ENCODE peak calls at places on chromosomes 4 and X, in ten cellular contexts. One of them, this sample, is unnamed.
A peak's percentile ranks its signal among the peaks of the same experiment; 100 is the strongest.

GRCh38 chrX:17697191-17697590 is 40.1 kb upstream of the SCML1 start:
- DNase-seq in RWPE1: no peak
- DNase-seq in foreskin fibroblast: peak; percentile 40
- DNase-seq in K562: no peak
- DNase-seq in colonic mucosa: no peak
- DNase-seq in CD8-positive, alpha-beta T cell: no peak
- DNase-seq in GM13977: no peak
- DNase-seq in upper lobe of left lung: no peak
- DNase-seq in neural crest cell: no peak
- DNase-seq in tibial artery: no peak
- DNase-seq in this sample: no peak

GRCh38 chr4:128285085-128286023 is 2.3 kb downstream of the PGRMC2 start:
- DNase-seq in RWPE1: no peak
- DNase-seq in foreskin fibroblast: peak; percentile 57
- DNase-seq in K562: no peak
- DNase-seq in colonic mucosa: peak; percentile 29
- DNase-seq in CD8-positive, alpha-beta T cell: no peak
- DNase-seq in GM13977: no peak
- DNase-seq in upper lobe of left lung: no peak
- DNase-seq in neural crest cell: no peak
- DNase-seq in tibial artery: no peak
- DNase-seq in this sample: no peak

GRCh38 chrX:133297284-133297683 is 79.1 kb upstream of the TFDP3 start:
- DNase-seq in RWPE1: peak; percentile 26
- DNase-seq in foreskin fibroblast: peak; percentile 65
- DNase-seq in K562: no peak
- DNase-seq in colonic mucosa: no peak
- DNase-seq in CD8-positive, alpha-beta T cell: no peak
- DNase-seq in GM13977: no peak
- DNase-seq in upper lobe of left lung: no peak
- DNase-seq in neural crest cell: no peak
- DNase-seq in tibial artery: no peak
- DNase-seq in this sample: no peak

GRCh38 chr4:23039813-23040212 is 347.1 kb downstream of the GBA3 start:
- DNase-seq in RWPE1: no peak
- DNase-seq in foreskin fibroblast: no peak
- DNase-seq in K562: no peak
- DNase-seq in colonic mucosa: no peak
- DNase-seq in CD8-positive, alpha-beta T cell: no peak
- DNase-seq in GM13977: no peak
- DNase-seq in upper lobe of left lung: no peak
- DNase-seq in neural crest cell: no peak
- DNase-seq in tibial artery: no peak
- DNase-seq in this sample: no peak

GRCh38 chr4:1766336-1767057 is 26.6 kb upstream of the FGFR3 start:
- DNase-seq in RWPE1: no peak
- DNase-seq in foreskin fibroblast: no peak
- DNase-seq in K562: no peak
- DNase-seq in colonic mucosa: no peak
- DNase-seq in CD8-positive, alpha-beta T cell: no peak
- DNase-seq in GM13977: no peak
- DNase-seq in upper lobe of left lung: peak; percentile 44
- DNase-seq in neural crest cell: peak; percentile 52
- DNase-seq in tibial artery: no peak
- DNase-seq in this sample: no peak

GRCh38 chr4:56995525-56995924 is 16.8 kb downstream of the POLR2B start:
- DNase-seq in RWPE1: no peak
- DNase-seq in foreskin fibroblast: peak; percentile 93
- DNase-seq in K562: no peak
- DNase-seq in colonic mucosa: peak; percentile 27
- DNase-seq in CD8-positive, alpha-beta T cell: no peak
- DNase-seq in GM13977: no peak
- DNase-seq in upper lobe of left lung: no peak
- DNase-seq in neural crest cell: no peak
- DNase-seq in tibial artery: peak; percentile 63
- DNase-seq in this sample: no peak

GRCh38 chr4:93409035-93409434 is 419.5 kb upstream of the ATOH1 start:
- DNase-seq in RWPE1: no peak
- DNase-seq in foreskin fibroblast: no peak
- DNase-seq in K562: no peak
- DNase-seq in colonic mucosa: no peak
- DNase-seq in CD8-positive, alpha-beta T cell: no peak
- DNase-seq in GM13977: no peak
- DNase-seq in upper lobe of left lung: no peak
- DNase-seq in neural crest cell: no peak
- DNase-seq in tibial artery: no peak
- DNase-seq in this sample: no peak

GRCh38 chr4:107837298-107837697 is 12.6 kb downstream of the SGMS2 start:
- DNase-seq in RWPE1: no peak
- DNase-seq in foreskin fibroblast: no peak
- DNase-seq in K562: no peak
- DNase-seq in colonic mucosa: peak; percentile 47
- DNase-seq in CD8-positive, alpha-beta T cell: no peak
- DNase-seq in GM13977: no peak
- DNase-seq in upper lobe of left lung: peak; percentile 85
- DNase-seq in neural crest cell: no peak
- DNase-seq in tibial artery: peak; percentile 40
- DNase-seq in this sample: peak; percentile 49

GRCh38 chr4:26141916-26142638 is 178.7 kb upstream of the RBPJ start:
- DNase-seq in RWPE1: no peak
- DNase-seq in foreskin fibroblast: peak; percentile 94
- DNase-seq in K562: no peak
- DNase-seq in colonic mucosa: no peak
- DNase-seq in CD8-positive, alpha-beta T cell: no peak
- DNase-seq in GM13977: no peak
- DNase-seq in upper lobe of left lung: peak; percentile 65
- DNase-seq in neural crest cell: no peak
- DNase-seq in tibial artery: peak; percentile 60
- DNase-seq in this sample: peak; percentile 59

GRCh38 chrX:66074920-66075879 is 35.3 kb upstream of the VSIG4 start:
- DNase-seq in RWPE1: no peak
- DNase-seq in foreskin fibroblast: no peak
- DNase-seq in K562: no peak
- DNase-seq in colonic mucosa: peak; percentile 23
- DNase-seq in CD8-positive, alpha-beta T cell: peak; percentile 64
- DNase-seq in GM13977: no peak
- DNase-seq in upper lobe of left lung: peak; percentile 65
- DNase-seq in neural crest cell: no peak
- DNase-seq in tibial artery: peak; percentile 50
- DNase-seq in this sample: peak; percentile 73

GRCh38 chr4:185885075-185885474 is 73.1 kb upstream of the SORBS2 start:
- DNase-seq in RWPE1: no peak
- DNase-seq in foreskin fibroblast: no peak
- DNase-seq in K562: no peak
- DNase-seq in colonic mucosa: no peak
- DNase-seq in CD8-positive, alpha-beta T cell: no peak
- DNase-seq in GM13977: no peak
- DNase-seq in upper lobe of left lung: no peak
- DNase-seq in neural crest cell: no peak
- DNase-seq in tibial artery: no peak
- DNase-seq in this sample: no peak

GRCh38 chrX:37302569-37302968 is 46.6 kb upstream of the PRRG1 start:
- DNase-seq in RWPE1: peak; percentile 7
- DNase-seq in foreskin fibroblast: peak; percentile 16
- DNase-seq in K562: peak; percentile 9
- DNase-seq in colonic mucosa: no peak
- DNase-seq in CD8-positive, alpha-beta T cell: no peak
- DNase-seq in GM13977: no peak
- DNase-seq in upper lobe of left lung: no peak
- DNase-seq in neural crest cell: no peak
- DNase-seq in tibial artery: peak; percentile 18
- DNase-seq in this sample: no peak

GRCh38 chr4:173371292-173372192 is 788 bp downstream of the SAP30 start:
- DNase-seq in RWPE1: peak; percentile 64
- DNase-seq in foreskin fibroblast: peak; percentile 89
- DNase-seq in K562: peak; percentile 55
- DNase-seq in colonic mucosa: peak; percentile 75
- DNase-seq in CD8-positive, alpha-beta T cell: peak; percentile 65
- DNase-seq in GM13977: peak; percentile 42
- DNase-seq in upper lobe of left lung: peak; percentile 55
- DNase-seq in neural crest cell: peak; percentile 61
- DNase-seq in tibial artery: peak; percentile 65
- DNase-seq in this sample: peak; percentile 59

GRCh38 chrX:130171446-130172126 is at the start of gene RAB33A:
- DNase-seq in RWPE1: no peak
- DNase-seq in foreskin fibroblast: peak; percentile 51
- DNase-seq in K562: no peak
- DNase-seq in colonic mucosa: no peak
- DNase-seq in CD8-positive, alpha-beta T cell: peak; percentile 68
- DNase-seq in GM13977: no peak
- DNase-seq in upper lobe of left lung: no peak
- DNase-seq in neural crest cell: peak; percentile 23
- DNase-seq in tibial artery: no peak
- DNase-seq in this sample: no peak

GRCh38 chrX:118974908-118975671 is 672 bp downstream of the LONRF3 start:
- DNase-seq in RWPE1: no peak
- DNase-seq in foreskin fibroblast: peak; percentile 37
- DNase-seq in K562: peak; percentile 60
- DNase-seq in colonic mucosa: peak; percentile 62
- DNase-seq in CD8-positive, alpha-beta T cell: peak; percentile 67
- DNase-seq in GM13977: peak; percentile 65
- DNase-seq in upper lobe of left lung: peak; percentile 56
- DNase-seq in neural crest cell: peak; percentile 12
- DNase-seq in tibial artery: peak; percentile 35
- DNase-seq in this sample: peak; percentile 50

GRCh38 chr4:27084685-27085356 is 224.2 kb downstream of the STIM2 start:
- DNase-seq in RWPE1: peak; percentile 56
- DNase-seq in foreskin fibroblast: peak; percentile 45
- DNase-seq in K562: peak; percentile 62
- DNase-seq in colonic mucosa: peak; percentile 18
- DNase-seq in CD8-positive, alpha-beta T cell: no peak
- DNase-seq in GM13977: no peak
- DNase-seq in upper lobe of left lung: peak; percentile 42
- DNase-seq in neural crest cell: peak; percentile 50
- DNase-seq in tibial artery: no peak
- DNase-seq in this sample: no peak

DNA sequence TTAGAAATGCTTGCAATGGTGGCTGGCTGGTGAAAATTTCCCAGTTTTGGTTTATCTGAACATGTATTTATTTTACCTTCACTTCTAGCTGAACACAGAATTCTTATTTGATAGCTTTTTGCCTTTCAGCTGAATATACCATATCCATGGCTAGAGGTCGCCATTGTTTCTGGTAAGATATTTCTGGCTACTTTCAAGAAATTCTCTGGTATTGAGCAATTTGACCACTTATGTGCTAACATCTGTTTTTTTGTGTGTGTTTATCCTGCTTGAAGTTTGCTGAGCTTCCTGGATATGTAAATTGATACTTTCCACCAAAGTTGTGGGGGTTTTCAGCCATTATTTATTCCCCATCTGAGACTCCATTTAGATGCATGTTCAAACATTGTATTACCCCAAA is 75.4 kb downstream of the FBXW7 start:
- DNase-seq in RWPE1: no peak
- DNase-seq in foreskin fibroblast: peak; percentile 81
- DNase-seq in K562: no peak
- DNase-seq in colonic mucosa: no peak
- DNase-seq in CD8-positive, alpha-beta T cell: no peak
- DNase-seq in GM13977: peak; percentile 30
- DNase-seq in upper lobe of left lung: no peak
- DNase-seq in neural crest cell: no peak
- DNase-seq in tibial artery: no peak
- DNase-seq in this sample: no peak
- TF ChIP-seq CTCF in RWPE1: peak; percentile 41
- TF ChIP-seq CTCF in foreskin fibroblast: peak; percentile 41
- TF ChIP-seq CTCF in K562: peak; percentile 55
- TF ChIP-seq CTCF in colonic mucosa: no peak
- TF ChIP-seq CTCF in CD8-positive, alpha-beta T cell: no peak
- TF ChIP-seq CTCF in GM13977: peak; percentile 51
- TF ChIP-seq CTCF in upper lobe of left lung: no peak
- TF ChIP-seq CTCF in neural crest cell: no peak
- TF ChIP-seq CTCF in tibial artery: no peak
- TF ChIP-seq CTCF in this sample: peak; percentile 50

GRCh38 chr4:126916626-126917140 is 716.1 kb upstream of the INTU start:
- DNase-seq in RWPE1: no peak
- DNase-seq in foreskin fibroblast: peak; percentile 89
- DNase-seq in K562: peak; percentile 47
- DNase-seq in colonic mucosa: no peak
- DNase-seq in CD8-positive, alpha-beta T cell: no peak
- DNase-seq in GM13977: no peak
- DNase-seq in upper lobe of left lung: no peak
- DNase-seq in neural crest cell: no peak
- DNase-seq in tibial artery: no peak
- DNase-seq in this sample: no peak
- TF ChIP-seq CTCF in RWPE1: no peak
- TF ChIP-seq CTCF in foreskin fibroblast: no peak
- TF ChIP-seq CTCF in K562: no peak
- TF ChIP-seq CTCF in colonic mucosa: no peak
- TF ChIP-seq CTCF in CD8-positive, alpha-beta T cell: no peak
- TF ChIP-seq CTCF in GM13977: no peak
- TF ChIP-seq CTCF in upper lobe of left lung: no peak
- TF ChIP-seq CTCF in neural crest cell: no peak
- TF ChIP-seq CTCF in tibial artery: no peak
- TF ChIP-seq CTCF in this sample: no peak

DNA sequence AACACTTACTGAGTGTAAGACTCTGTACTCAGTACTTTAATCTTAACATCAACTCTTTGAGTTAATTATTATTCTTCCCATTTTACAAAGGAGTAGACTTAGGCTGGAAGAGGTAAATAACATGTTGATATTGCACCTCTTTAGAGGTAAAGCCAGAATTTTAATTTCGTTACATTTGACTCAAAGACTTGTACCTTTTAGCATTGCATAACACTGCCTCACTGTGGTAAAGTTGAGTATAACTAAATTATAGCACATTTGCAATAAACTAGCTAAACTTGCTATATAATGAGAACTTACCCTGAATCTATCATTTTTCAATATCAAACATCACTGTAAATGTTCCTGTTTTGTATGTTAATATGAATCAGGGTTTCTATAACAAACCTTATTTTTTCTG is 218.5 kb downstream of the PRR32 start:
- DNase-seq in RWPE1: no peak
- DNase-seq in foreskin fibroblast: no peak
- DNase-seq in K562: no peak
- DNase-seq in colonic mucosa: no peak
- DNase-seq in CD8-positive, alpha-beta T cell: no peak
- DNase-seq in GM13977: peak; percentile 7
- DNase-seq in upper lobe of left lung: no peak
- DNase-seq in neural crest cell: no peak
- DNase-seq in tibial artery: no peak
- DNase-seq in this sample: no peak
- TF ChIP-seq CTCF in RWPE1: no peak
- TF ChIP-seq CTCF in foreskin fibroblast: no peak
- TF ChIP-seq CTCF in K562: no peak
- TF ChIP-seq CTCF in colonic mucosa: no peak
- TF ChIP-seq CTCF in CD8-positive, alpha-beta T cell: no peak
- TF ChIP-seq CTCF in GM13977: peak; percentile 41
- TF ChIP-seq CTCF in upper lobe of left lung: peak; percentile 19
- TF ChIP-seq CTCF in neural crest cell: peak; percentile 66
- TF ChIP-seq CTCF in tibial artery: no peak
- TF ChIP-seq CTCF in this sample: no peak

DNA sequence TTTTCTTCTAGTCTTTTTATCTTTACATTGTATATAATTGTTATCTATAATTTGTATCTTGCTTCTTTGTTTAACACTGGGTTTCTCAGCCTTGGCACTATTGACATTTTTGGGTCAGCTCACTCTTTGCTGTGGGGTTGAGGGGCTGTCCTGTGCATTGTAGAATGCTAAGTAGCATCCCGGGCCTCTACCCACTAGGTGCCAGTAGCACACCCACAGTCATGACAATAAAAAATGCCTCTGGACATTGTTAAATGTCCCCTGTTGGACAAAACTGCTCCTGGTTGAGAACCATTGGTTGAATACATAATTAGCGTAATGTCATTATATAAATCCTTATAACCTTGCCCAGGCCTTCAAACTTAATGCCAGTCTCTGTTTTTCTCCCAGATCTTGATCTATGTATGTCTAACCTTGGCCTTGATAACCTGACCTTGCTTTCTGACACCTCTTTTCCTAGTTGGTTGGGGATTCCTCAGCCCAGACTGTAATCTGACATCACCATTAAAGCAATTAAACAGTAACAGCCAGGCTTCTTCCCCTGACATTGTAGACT is 46.1 kb downstream of the DCX start:
- DNase-seq in RWPE1: no peak
- DNase-seq in foreskin fibroblast: no peak
- DNase-seq in K562: no peak
- DNase-seq in colonic mucosa: no peak
- DNase-seq in CD8-positive, alpha-beta T cell: no peak
- DNase-seq in GM13977: no peak
- DNase-seq in upper lobe of left lung: no peak
- DNase-seq in neural crest cell: no peak
- DNase-seq in tibial artery: no peak
- DNase-seq in this sample: no peak
- TF ChIP-seq CTCF in RWPE1: no peak
- TF ChIP-seq CTCF in foreskin fibroblast: no peak
- TF ChIP-seq CTCF in K562: no peak
- TF ChIP-seq CTCF in colonic mucosa: no peak
- TF ChIP-seq CTCF in CD8-positive, alpha-beta T cell: no peak
- TF ChIP-seq CTCF in GM13977: no peak
- TF ChIP-seq CTCF in upper lobe of left lung: no peak
- TF ChIP-seq CTCF in neural crest cell: no peak
- TF ChIP-seq CTCF in tibial artery: no peak
- TF ChIP-seq CTCF in this sample: no peak

This sample was measured in CD14-positive monocyte.